ENCODE peak calls at places on chromosomes 12 and 14, in seven cellular contexts. One of them, this sample, is unnamed.

GRCh38 chr12:8697120-8697475 is 693 bp upstream of the RIMKLB start:
- DNase-seq in effector CD8-positive, alpha-beta T cell: no peak
- DNase-seq in DMS153: peak; percentile 18
- DNase-seq in NCI-H1105: peak; percentile 54
- DNase-seq in GM20000: no peak
- DNase-seq in NCI-H146: peak; percentile 75
- DNase-seq in omental fat pad: no peak
- DNase-seq in this sample: no peak

GRCh38 chr14:105102361-105102760 is 37.1 kb upstream of the GPR132 start:
- DNase-seq in DMS153: no peak
- DNase-seq in NCI-H146: no peak
- DNase-seq in omental fat pad: no peak
- DNase-seq in NCI-H1105: no peak
- DNase-seq in GM20000: no peak
- DNase-seq in effector CD8-positive, alpha-beta T cell: no peak
- DNase-seq in this sample: no peak

GRCh38 chr14:106185837-106186233 is 659.5 kb downstream of the TMEM121 start:
- DNase-seq in omental fat pad: no peak
- DNase-seq in NCI-H1105: no peak
- DNase-seq in NCI-H146: no peak
- DNase-seq in effector CD8-positive, alpha-beta T cell: peak; percentile 49
- DNase-seq in GM20000: no peak
- DNase-seq in DMS153: no peak
- DNase-seq in this sample: no peak

GRCh38 chr12:21906919-21907642 is 34.1 kb downstream of the ABCC9 start:
- DNase-seq in NCI-H146: no peak
- DNase-seq in GM20000: no peak
- DNase-seq in omental fat pad: no peak
- DNase-seq in effector CD8-positive, alpha-beta T cell: no peak
- DNase-seq in DMS153: no peak
- DNase-seq in NCI-H1105: no peak
- DNase-seq in this sample: no peak

GRCh38 chr14:94936901-94937321 is 167.0 kb upstream of the GSC start:
- DNase-seq in omental fat pad: no peak
- DNase-seq in NCI-H1105: no peak
- DNase-seq in DMS153: no peak
- DNase-seq in GM20000: no peak
- DNase-seq in effector CD8-positive, alpha-beta T cell: no peak
- DNase-seq in NCI-H146: no peak
- DNase-seq in this sample: no peak

GRCh38 chr12:123063535-123063934 is 83.1 kb downstream of the ARL6IP4 start:
- DNase-seq in GM20000: no peak
- DNase-seq in omental fat pad: no peak
- DNase-seq in DMS153: no peak
- DNase-seq in effector CD8-positive, alpha-beta T cell: no peak
- DNase-seq in NCI-H146: no peak
- DNase-seq in NCI-H1105: no peak
- DNase-seq in this sample: no peak

GRCh38 chr12:67415473-67415872 is 146.3 kb downstream of the CAND1 start:
- DNase-seq in DMS153: peak; percentile 45
- DNase-seq in GM20000: peak; percentile 25
- DNase-seq in effector CD8-positive, alpha-beta T cell: no peak
- DNase-seq in omental fat pad: no peak
- DNase-seq in NCI-H146: peak; percentile 60
- DNase-seq in NCI-H1105: peak; percentile 11
- DNase-seq in this sample: peak; percentile 78

GRCh38 chr12:3185260-3185870 is 108.2 kb downstream of the TSPAN9 start:
- DNase-seq in omental fat pad: no peak
- DNase-seq in GM20000: no peak
- DNase-seq in NCI-H146: no peak
- DNase-seq in DMS153: no peak
- DNase-seq in NCI-H1105: no peak
- DNase-seq in effector CD8-positive, alpha-beta T cell: no peak
- DNase-seq in this sample: no peak

GRCh38 chr12:67655829-67656614 is 7.5 kb downstream of the DYRK2 start:
- DNase-seq in GM20000: no peak
- DNase-seq in omental fat pad: no peak
- DNase-seq in effector CD8-positive, alpha-beta T cell: no peak
- DNase-seq in NCI-H146: no peak
- DNase-seq in DMS153: no peak
- DNase-seq in NCI-H1105: no peak
- DNase-seq in this sample: no peak

This sample was measured in NCI-H446.